ENCODE peak calls at places on chromosome 3, in six cellular contexts. S, G, H, Z, F and E are unnamed samples.

GRCh38 chr3:196355668-196356067 is 17.5 kb upstream of the TM4SF19 start:
- DNase-seq in S (no peak), G (no peak), H (no peak), Z (no peak), F (no peak), E (no peak)

GRCh38 chr3:101379695-101380376 is 59.5 kb upstream of the IMPG2 start:
- DNase-seq in S (no peak), G (no peak), H (peak), Z (no peak), F (no peak), E (no peak)

GRCh38 chr3:49841126-49841525 is 15.2 kb downstream of the TRAIP start:
- DNase-seq in S (no peak), G (peak), H (peak), Z (no peak), F (no peak), E (peak)

GRCh38 chr3:45593708-45594601 is 596 bp upstream of the LIMD1 start:
- DNase-seq in S (peak), G (peak), H (peak), Z (peak), F (peak), E (peak)

GRCh38 chr3:134359121-134360010 is 14.9 kb downstream of the AMOTL2 start:
- DNase-seq in S (no peak), G (no peak), H (no peak), Z (no peak), F (peak), E (no peak)

GRCh38 chr3:65548848-65549625 is 489.7 kb downstream of the MAGI1 start:
- DNase-seq in S (no peak), G (peak), H (no peak), Z (no peak), F (peak), E (peak)

GRCh38 chr3:46649436-46649835 is 37.1 kb downstream of the FAM240A start:
- DNase-seq in S (no peak), G (no peak), H (no peak), Z (no peak), F (no peak), E (no peak)

GRCh38 chr3:128846501-128846900 is 32.9 kb upstream of the ACAD9 start:
- DNase-seq in S (no peak), G (no peak), H (no peak), Z (no peak), F (no peak), E (no peak)

GRCh38 chr3:139559541-139559940 is 20.0 kb upstream of the RBP1 start:
- DNase-seq in S (no peak), G (no peak), H (no peak), Z (no peak), F (no peak), E (peak)

GRCh38 chr3:24521306-24522154 is 26.9 kb upstream of the THRB start:
- DNase-seq in S (no peak), G (peak), H (no peak), Z (no peak), F (peak), E (no peak)

GRCh38 chr3:24141548-24141947 is 196.5 kb downstream of the NR1D2 start:
- DNase-seq in S (no peak), G (no peak), H (no peak), Z (no peak), F (no peak), E (no peak)

GRCh38 chr3:128546646-128547045 is 53.6 kb upstream of the GATA2 start:
- DNase-seq in S (no peak), G (no peak), H (no peak), Z (no peak), F (no peak), E (peak)

GRCh38 chr3:9033867-9034266 is 70.6 kb upstream of the RAD18 start:
- DNase-seq in S (no peak), G (no peak), H (no peak), Z (no peak), F (no peak), E (no peak)

GRCh38 chr3:48405343-48405881 is 24.5 kb downstream of the PLXNB1 start:
- DNase-seq in S (no peak), G (no peak), H (no peak), Z (no peak), F (peak), E (no peak)

GRCh38 chr3:38655708-38656300 is 6.3 kb upstream of the SCN5A start:
- DNase-seq in S (no peak), G (no peak), H (peak), Z (no peak), F (no peak), E (peak)

GRCh38 chr3:47901280-47901833 is 98.4 kb downstream of the DHX30 start:
- DNase-seq in S (no peak), G (no peak), H (no peak), Z (no peak), F (no peak), E (no peak)

GRCh38 chr3:182182531-182182968 is 470.8 kb downstream of the SOX2 start:
- DNase-seq in S (no peak), G (no peak), H (no peak), Z (no peak), F (no peak), E (peak)

GRCh38 chr3:58646503-58646902 is 20.1 kb downstream of the FAM3D start:
- DNase-seq in S (no peak), G (no peak), H (no peak), Z (no peak), F (no peak), E (no peak)

GRCh38 chr3:155701882-155702465 is 42.9 kb downstream of the PLCH1 start:
- DNase-seq in S (no peak), G (no peak), H (peak), Z (no peak), F (no peak), E (no peak)

DNA sequence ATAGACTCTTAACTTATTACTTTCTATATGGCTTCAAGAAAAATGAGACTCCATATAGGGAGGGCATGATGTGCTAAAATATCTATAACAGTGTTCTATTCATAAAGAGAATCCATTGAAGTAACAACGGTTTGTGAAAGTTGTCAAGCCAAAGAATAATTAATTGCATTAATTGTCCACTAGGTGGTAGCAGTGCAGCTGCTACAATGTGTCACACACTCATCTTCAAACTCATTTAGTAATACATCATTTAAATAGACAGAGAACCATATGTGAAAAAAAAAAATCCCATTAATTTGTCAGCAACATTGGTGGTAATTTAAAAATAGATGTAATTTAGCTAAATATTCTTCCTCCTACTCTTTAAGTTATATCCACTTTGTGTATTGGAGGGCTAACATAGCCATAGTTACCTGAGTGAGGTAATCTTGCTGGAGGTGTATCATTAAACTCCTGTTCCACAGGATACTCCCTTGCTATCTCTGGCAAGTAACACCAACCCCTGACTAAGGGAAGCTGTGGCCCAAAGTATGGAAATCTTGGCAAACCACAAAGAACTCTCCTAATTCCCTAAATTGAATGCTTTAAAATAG is 3.7 kb upstream of the CPA3 start:
- DNase-seq in S (no peak), G (no peak), H (peak), Z (no peak), F (no peak), E (peak)
- H3K27ac ChIP-seq in S (no peak), G (no peak), H (no peak), Z (no peak), F (no peak), E (no peak)

GRCh38 chr3:175554761-175555160 is 695.6 kb downstream of the NAALADL2 start:
- DNase-seq in S (no peak), G (no peak), H (no peak), Z (no peak), F (no peak), E (no peak)
- H3K27ac ChIP-seq in S (no peak), G (no peak), H (no peak), Z (no peak), F (no peak), E (no peak)

GRCh38 chr3:184368116-184368803 is 6.8 kb downstream of the POLR2H start:
- DNase-seq in S (no peak), G (no peak), H (no peak), Z (no peak), F (no peak), E (no peak)

GRCh38 chr3:184366619-184367321 is 5.3 kb downstream of the POLR2H start:
- DNase-seq in S (no peak), G (no peak), H (no peak), Z (no peak), F (no peak), E (no peak)

GRCh38 chr3:184371570-184372018 is 6.4 kb downstream of the THPO start:
- DNase-seq in S (peak), G (peak), H (peak), Z (peak), F (peak), E (peak)

GRCh38 chr3:184372296-184372821 is 5.6 kb downstream of the THPO start:
- DNase-seq in S (no peak), G (no peak), H (no peak), Z (no peak), F (no peak), E (no peak)

DNA sequence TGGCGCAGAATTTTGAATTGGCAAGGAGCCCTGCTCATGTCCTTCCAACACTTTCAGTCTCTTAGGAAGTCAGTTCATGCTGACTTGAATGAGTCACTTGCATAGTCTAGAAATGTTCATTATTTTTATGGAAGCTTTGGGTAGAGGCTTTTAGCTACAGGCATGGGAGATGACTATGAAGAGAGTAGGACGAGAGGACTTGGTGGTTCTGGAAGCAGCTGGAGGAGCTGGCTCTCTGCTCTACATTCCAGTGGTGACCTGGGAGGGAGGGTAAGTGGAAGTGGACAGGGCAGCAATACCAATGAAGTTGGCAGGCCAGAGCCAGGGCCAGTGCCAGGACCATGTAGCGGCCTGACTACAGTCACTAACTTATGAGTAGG is 7.3 kb downstream of the POLR2H start:
- DNase-seq in S (no peak), G (no peak), H (no peak), Z (no peak), F (no peak), E (no peak)
- H3K27ac ChIP-seq in S (no peak), G (no peak), H (no peak), Z (no peak), F (no peak), E (no peak)

GRCh38 chr3:43632269-43632733 is 10.5 kb upstream of the ANO10 start:
- DNase-seq in S (no peak), G (no peak), H (peak), Z (no peak), F (no peak), E (peak)
- H3K27ac ChIP-seq in S (no peak), G (no peak), H (no peak), Z (no peak), F (no peak), E (no peak)

GRCh38 chr3:194330579-194330978 is 20.5 kb downstream of the CPN2 start:
- DNase-seq in S (no peak), G (no peak), H (no peak), Z (no peak), F (no peak), E (no peak)
- H3K27ac ChIP-seq in S (no peak), G (no peak), H (no peak), Z (no peak), F (no peak), E (no peak)

GRCh38 chr3:97917813-97918536 is 54.3 kb downstream of the RIOX2 start:
- DNase-seq in S (no peak), G (no peak), H (no peak), Z (no peak), F (no peak), E (no peak)
- H3K27ac ChIP-seq in S (no peak), G (no peak), H (no peak), Z (no peak), F (no peak), E (no peak)